ENCODE peak calls at places on chromosomes 11 and 22, in seven cellular contexts. M is GOT3, D is NCI-H2081, X is keratinocyte, Z is NCI-H774, L is upper lobe of right lung, I is HT-29. K is an unnamed sample.

GRCh38 chr11:85182437-85183109 is 444.6 kb downstream of the DLG2 start:
- DNase-seq in M (no peak), D (peak), X (no peak), Z (peak), L (no peak), I (peak), K (peak)

GRCh38 chr22:47173535-47174021 is 411.1 kb downstream of the TBC1D22A start:
- DNase-seq in M (no peak), D (no peak), X (no peak), Z (no peak), L (peak), I (no peak), K (no peak)

GRCh38 chr22:40877488-40877887 is 15.6 kb upstream of the DNAJB7 start:
- DNase-seq in M (no peak), D (no peak), X (no peak), Z (no peak), L (no peak), I (no peak), K (no peak)

GRCh38 chr11:119493712-119494111 is 70.7 kb upstream of the THY1 start:
- DNase-seq in M (no peak), D (no peak), X (no peak), Z (no peak), L (no peak), I (peak), K (no peak)

GRCh38 chr22:46044718-46045458 is 67.9 kb upstream of the WNT7B start:
- DNase-seq in M (no peak), D (no peak), X (no peak), Z (no peak), L (peak), I (no peak), K (no peak)

GRCh38 chr22:41368543-41368817 is 13.3 kb upstream of the TEF start:
- DNase-seq in M (no peak), D (no peak), X (no peak), Z (no peak), L (no peak), I (no peak), K (no peak)

GRCh38 chr11:76861490-76861953 is 804 bp downstream of the ACER3 start:
- DNase-seq in M (no peak), D (no peak), X (no peak), Z (no peak), L (no peak), I (peak), K (no peak)

GRCh38 chr22:37731804-37732471 is 35.1 kb downstream of the TRIOBP start:
- DNase-seq in M (no peak), D (no peak), X (no peak), Z (no peak), L (no peak), I (peak), K (no peak)

GRCh38 chr22:50577987-50578775 is at the start of gene CPT1B:
- DNase-seq in M (no peak), D (no peak), X (no peak), Z (no peak), L (no peak), I (no peak), K (no peak)

GRCh38 chr22:25845985-25846745 is 104.2 kb downstream of the MYO18B start:
- DNase-seq in M (no peak), D (no peak), X (no peak), Z (no peak), L (no peak), I (no peak), K (no peak)

GRCh38 chr11:64935634-64936081 is at the start of gene GPHA2:
- DNase-seq in M (no peak), D (peak), X (no peak), Z (no peak), L (peak), I (no peak), K (no peak)

GRCh38 chr11:114132944-114133394 is 73.5 kb downstream of the ZBTB16 start:
- DNase-seq in M (no peak), D (no peak), X (no peak), Z (no peak), L (no peak), I (no peak), K (no peak)

GRCh38 chr22:20117656-20118571 is 888 bp upstream of the TRMT2A start:
- DNase-seq in M (no peak), D (no peak), X (no peak), Z (no peak), L (peak), I (peak), K (no peak)

GRCh38 chr11:134034496-134035381 is 34.1 kb upstream of the JAM3 start:
- DNase-seq in M (no peak), D (peak), X (peak), Z (peak), L (no peak), I (no peak), K (peak)

GRCh38 chr11:115576606-115577005 is 72.4 kb upstream of the CADM1 start:
- DNase-seq in M (no peak), D (no peak), X (no peak), Z (no peak), L (no peak), I (no peak), K (no peak)

GRCh38 chr11:76335827-76336226 is 45.1 kb downstream of the THAP12 start:
- DNase-seq in M (no peak), D (no peak), X (no peak), Z (no peak), L (no peak), I (no peak), K (no peak)

GRCh38 chr11:74672956-74673895 is 58.0 kb downstream of the CHRDL2 start:
- DNase-seq in M (peak), D (peak), X (no peak), Z (no peak), L (no peak), I (peak), K (no peak)

GRCh38 chr22:46501701-46502100 is 35.7 kb downstream of the CELSR1 start:
- DNase-seq in M (no peak), D (no peak), X (no peak), Z (no peak), L (no peak), I (no peak), K (no peak)

GRCh38 chr22:30822216-30823014 is 127.7 kb downstream of the OSBP2 start:
- DNase-seq in M (no peak), D (no peak), X (no peak), Z (no peak), L (peak), I (no peak), K (no peak)

GRCh38 chr11:96228472-96228871 is 114.5 kb downstream of the MAML2 start:
- DNase-seq in M (no peak), D (no peak), X (peak), Z (no peak), L (no peak), I (peak), K (no peak)

GRCh38 chr11:134643519-134644042 is 231.5 kb upstream of the B3GAT1 start:
- DNase-seq in M (no peak), D (no peak), X (no peak), Z (no peak), L (no peak), I (no peak), K (no peak)

GRCh38 chr11:35139883-35140282 is 912 bp downstream of the CD44 start:
- DNase-seq in M (no peak), D (no peak), X (no peak), Z (no peak), L (no peak), I (no peak), K (no peak)

GRCh38 chr11:130407978-130408377 is 20.4 kb downstream of the ADAMTS8 start:
- DNase-seq in M (no peak), D (no peak), X (peak), Z (no peak), L (no peak), I (no peak), K (no peak)

GRCh38 chr11:61598886-61599868 is 18.3 kb upstream of the SYT7 start:
- DNase-seq in M (no peak), D (no peak), X (no peak), Z (no peak), L (no peak), I (no peak), K (no peak)

GRCh38 chr11:93741882-93742226 is 382 bp downstream of the C11orf54 start:
- DNase-seq in M (no peak), D (no peak), X (no peak), Z (peak), L (no peak), I (peak), K (peak)

GRCh38 chr22:29879738-29880137 is 3.2 kb upstream of the MTMR3 start:
- DNase-seq in M (no peak), D (no peak), X (no peak), Z (no peak), L (no peak), I (peak), K (no peak)

GRCh38 chr11:70142171-70142875 is 60.8 kb upstream of the FADD start:
- DNase-seq in M (no peak), D (no peak), X (peak), Z (no peak), L (no peak), I (peak), K (no peak)

GRCh38 chr11:99015634-99016454 is 4.9 kb upstream of the CNTN5 start:
- DNase-seq in M (no peak), D (peak), X (peak), Z (peak), L (no peak), I (peak), K (peak)

GRCh38 chr11:61888043-61888442 is 3.3 kb downstream of the FADS3 start:
- DNase-seq in M (peak), D (no peak), X (no peak), Z (no peak), L (peak), I (no peak), K (no peak)

GRCh38 chr11:127451852-127452251 is 451.3 kb upstream of the KIRREL3 start:
- DNase-seq in M (no peak), D (no peak), X (no peak), Z (no peak), L (no peak), I (no peak), K (no peak)

GRCh38 chr11:116731821-116732739 is 40.7 kb downstream of the BUD13 start:
- DNase-seq in M (no peak), D (no peak), X (no peak), Z (no peak), L (peak), I (no peak), K (no peak)